ENCODE peak calls at places on chromosomes 2 and 18, in seven cellular contexts. P is fibroblast of villous mesenchyme, H is HFF-Myc, N is transverse colon, K is AG09309, W is mucosa of descending colon, Z is psoas muscle. F is an unnamed sample.

GRCh38 chr2:3611611-3612010 is 16.7 kb downstream of the COLEC11 start:
- DNase-seq in P (no peak), H (no peak), N (no peak), K (no peak), W (no peak), Z (no peak), F (no peak)

GRCh38 chr2:191854385-191855372 is 7.8 kb upstream of the CAVIN2 start:
- DNase-seq in P (no peak), H (no peak), N (no peak), K (no peak), W (no peak), Z (no peak), F (no peak)

GRCh38 chr18:79791141-79791972 is 6.4 kb upstream of the KCNG2 start:
- DNase-seq in P (peak), H (peak), N (peak), K (peak), W (peak), Z (peak), F (peak)

GRCh38 chr2:35415282-35415681 is 940.3 kb upstream of the CRIM1 start:
- DNase-seq in P (no peak), H (no peak), N (no peak), K (no peak), W (no peak), Z (no peak), F (no peak)

GRCh38 chr2:60306231-60306861 is 247.1 kb downstream of the BCL11A start:
- DNase-seq in P (no peak), H (peak), N (peak), K (no peak), W (peak), Z (no peak), F (no peak)

GRCh38 chr18:24878289-24878688 is 417.9 kb downstream of the HRH4 start:
- DNase-seq in P (peak), H (no peak), N (no peak), K (peak), W (peak), Z (no peak), F (no peak)

GRCh38 chr2:138502253-138503086 is 900 bp downstream of the SPOPL start:
- DNase-seq in P (no peak), H (no peak), N (no peak), K (no peak), W (no peak), Z (no peak), F (no peak)

GRCh38 chr18:48352051-48352755 is 57.0 kb downstream of the ZBTB7C start:
- DNase-seq in P (no peak), H (no peak), N (no peak), K (no peak), W (no peak), Z (no peak), F (no peak)

GRCh38 chr18:40159141-40160017 is 1795.7 kb upstream of the PIK3C3 start:
- DNase-seq in P (peak), H (peak), N (no peak), K (no peak), W (no peak), Z (no peak), F (no peak)

GRCh38 chr2:235957231-235957630 is 211.0 kb downstream of the GBX2 start:
- DNase-seq in P (no peak), H (no peak), N (no peak), K (no peak), W (no peak), Z (no peak), F (no peak)

GRCh38 chr18:27599202-27599829 is 414.2 kb upstream of the CHST9 start:
- DNase-seq in P (peak), H (peak), N (peak), K (no peak), W (peak), Z (peak), F (peak)

GRCh38 chr2:37655442-37655841 is 16.0 kb downstream of the CDC42EP3 start:
- DNase-seq in P (no peak), H (no peak), N (no peak), K (no peak), W (no peak), Z (no peak), F (no peak)
- H3K4me3 ChIP-seq in P (no peak), H (no peak), N (no peak), K (no peak), W (no peak), Z (peak), F (no peak)

GRCh38 chr2:233235977-233236376 is 15.5 kb upstream of the ATG16L1 start:
- DNase-seq in P (no peak), H (no peak), N (no peak), K (no peak), W (no peak), Z (no peak), F (no peak)
- TF ChIP-seq CTCF in P (no peak), H (no peak), N (no peak), K (no peak), W (no peak), Z (no peak), F (no peak)

DNA sequence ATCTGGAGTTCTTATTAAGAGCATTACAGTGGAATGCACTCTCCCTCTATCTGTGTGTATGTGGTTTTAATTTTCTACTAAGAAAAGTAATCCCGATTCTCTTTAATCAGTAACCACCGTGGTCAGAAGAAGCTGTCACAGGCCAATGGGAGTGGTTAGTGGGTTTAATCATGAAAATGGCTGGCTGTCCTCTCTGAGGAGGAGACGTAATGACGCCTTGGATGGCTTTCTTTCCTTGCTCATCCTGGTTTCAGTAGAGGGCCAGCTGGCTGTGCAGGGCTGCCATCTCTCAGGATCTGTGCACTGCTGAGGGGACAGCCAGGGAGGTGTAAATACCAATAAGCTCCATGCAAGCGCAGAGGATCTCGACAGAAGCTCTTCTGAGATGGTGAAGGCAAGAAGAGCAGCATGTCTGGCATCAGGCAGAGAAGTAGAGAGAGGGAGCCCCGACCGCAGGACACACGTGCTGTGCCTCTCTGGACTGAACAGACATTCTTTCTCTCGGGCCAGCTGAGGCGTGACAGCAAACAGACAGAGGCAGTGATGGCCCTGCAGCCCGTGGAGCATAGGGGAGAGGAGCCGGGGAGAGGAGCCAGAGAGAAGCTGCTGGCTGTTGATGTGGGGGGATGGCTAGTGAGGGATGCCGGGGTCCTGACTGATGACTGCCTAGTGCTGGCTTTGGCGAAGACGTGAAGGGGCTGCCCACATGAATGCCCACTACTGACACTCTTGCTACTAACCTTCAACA is 65.1 kb upstream of the DAPL1 start:
- DNase-seq in P (no peak), H (no peak), N (no peak), K (no peak), W (no peak), Z (no peak), F (no peak)
- H3K4me3 ChIP-seq in P (no peak), H (no peak), N (no peak), K (no peak), W (no peak), Z (no peak), F (no peak)

GRCh38 chr2:20647764-20648164 is 3.1 kb downstream of the HS1BP3 start:
- DNase-seq in P (peak), H (no peak), N (no peak), K (no peak), W (no peak), Z (no peak), F (no peak)

GRCh38 chr2:20645761-20646160 is 5.1 kb downstream of the HS1BP3 start:
- DNase-seq in P (no peak), H (no peak), N (no peak), K (no peak), W (no peak), Z (no peak), F (no peak)

GRCh38 chr2:20646446-20646845 is 4.5 kb downstream of the HS1BP3 start:
- DNase-seq in P (no peak), H (no peak), N (no peak), K (no peak), W (no peak), Z (no peak), F (no peak)

GRCh38 chr2:20648207-20648606 is 2.7 kb downstream of the HS1BP3 start:
- DNase-seq in P (no peak), H (no peak), N (no peak), K (no peak), W (no peak), Z (no peak), F (no peak)

GRCh38 chr2:20647211-20647610 is 3.7 kb downstream of the HS1BP3 start:
- DNase-seq in P (no peak), H (no peak), N (no peak), K (no peak), W (no peak), Z (no peak), F (no peak)
- TF ChIP-seq CTCF in P (no peak), H (no peak), N (no peak), K (no peak), W (no peak), Z (no peak), F (no peak)

GRCh38 chr2:218369374-218369773 is 12.7 kb upstream of the SLC11A1 start:
- DNase-seq in P (no peak), H (no peak), N (no peak), K (no peak), W (no peak), Z (no peak), F (no peak)

GRCh38 chr2:218368150-218368528 is 11.5 kb downstream of the CATIP start:
- DNase-seq in P (no peak), H (no peak), N (no peak), K (no peak), W (no peak), Z (no peak), F (no peak)

GRCh38 chr2:218368621-218369153 is 12.0 kb downstream of the CATIP start:
- DNase-seq in P (peak), H (no peak), N (peak), K (no peak), W (no peak), Z (peak), F (no peak)

GRCh38 chr2:218371987-218372358 is 10.1 kb upstream of the SLC11A1 start:
- DNase-seq in P (no peak), H (no peak), N (no peak), K (no peak), W (no peak), Z (no peak), F (no peak)

DNA sequence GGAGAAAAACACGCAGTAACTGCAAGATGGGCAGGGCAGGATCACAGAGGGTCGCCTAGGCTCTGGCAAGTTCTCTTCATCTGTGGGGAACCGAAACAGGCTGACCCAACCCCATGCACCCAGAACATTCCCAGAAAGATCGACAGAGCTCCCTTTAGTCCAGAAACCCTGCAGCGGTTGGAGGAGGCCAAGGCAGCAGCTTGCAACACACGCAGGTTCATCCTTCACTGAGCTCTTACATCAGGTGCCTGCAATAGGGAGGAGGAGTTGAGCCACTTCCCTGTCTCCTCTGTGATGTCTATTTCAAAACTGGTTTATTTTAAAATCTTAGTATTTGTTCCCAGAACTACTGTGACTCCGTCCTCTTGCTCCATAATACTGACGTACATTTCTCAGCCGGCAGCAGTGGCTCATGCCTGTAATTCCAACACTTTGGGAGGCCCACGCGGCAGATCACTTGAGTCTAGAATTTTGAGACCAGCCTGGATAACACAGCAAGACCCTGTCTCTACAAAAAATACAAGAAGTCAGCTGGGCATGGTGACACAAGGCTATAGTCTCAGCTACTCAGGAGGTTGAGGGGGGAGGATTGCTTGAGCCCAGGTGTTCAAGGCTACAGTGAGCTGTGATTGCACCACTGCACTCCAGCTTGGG is 11.5 kb upstream of the SLC11A1 start:
- DNase-seq in P (peak), H (no peak), N (peak), K (peak), W (no peak), Z (peak), F (peak)
- H3K4me3 ChIP-seq in P (no peak), H (no peak), N (no peak), K (no peak), W (no peak), Z (no peak), F (no peak)

GRCh38 chr2:79801082-79801481 is 288.2 kb downstream of the CTNNA2 start:
- DNase-seq in P (no peak), H (no peak), N (no peak), K (no peak), W (no peak), Z (no peak), F (no peak)

DNA sequence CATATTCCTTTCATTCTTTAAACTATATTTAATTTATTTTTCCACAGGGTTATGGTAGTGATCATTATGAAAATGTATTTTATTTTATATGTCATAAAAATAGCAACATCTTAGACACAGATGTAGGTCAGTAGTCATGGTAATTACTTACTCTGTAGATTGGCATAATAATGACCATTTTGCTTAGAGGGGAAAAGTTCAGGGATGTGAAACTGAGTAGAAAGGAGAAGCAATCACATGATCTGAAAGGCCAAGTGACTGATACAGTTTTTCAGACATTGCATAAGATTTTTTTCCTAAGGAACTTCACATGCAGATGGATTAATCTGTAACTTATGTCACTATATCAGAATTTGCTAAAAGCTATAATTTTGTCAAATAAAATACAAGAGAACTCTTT is 286.9 kb downstream of the CTNNA2 start:
- DNase-seq in P (no peak), H (no peak), N (no peak), K (no peak), W (no peak), Z (no peak), F (no peak)
- TF ChIP-seq CTCF in P (no peak), H (no peak), N (no peak), K (no peak), W (no peak), Z (no peak), F (no peak)

GRCh38 chr2:201256001-201256544 is 4.3 kb upstream of the CASP8 start:
- DNase-seq in P (peak), H (no peak), N (no peak), K (no peak), W (no peak), Z (no peak), F (no peak)

GRCh38 chr2:201257381-201257940 is 2.9 kb upstream of the CASP8 start:
- DNase-seq in P (no peak), H (no peak), N (peak), K (no peak), W (peak), Z (peak), F (peak)

GRCh38 chr2:201259216-201259615 is 1.1 kb upstream of the CASP8 start:
- DNase-seq in P (no peak), H (no peak), N (no peak), K (no peak), W (no peak), Z (no peak), F (no peak)

GRCh38 chr2:201258666-201258999 is 1.7 kb upstream of the CASP8 start:
- DNase-seq in P (no peak), H (no peak), N (no peak), K (no peak), W (no peak), Z (no peak), F (no peak)

GRCh38 chr2:201257941-201258665 is 2.2 kb upstream of the CASP8 start:
- DNase-seq in P (peak), H (peak), N (peak), K (peak), W (peak), Z (peak), F (peak)
- H3K4me3 ChIP-seq in P (peak), H (peak), N (peak), K (peak), W (peak), Z (peak), F (peak)

GRCh38 chr18:57149031-57149430 is 2.1 kb downstream of the BOD1L2 start:
- DNase-seq in P (no peak), H (no peak), N (no peak), K (no peak), W (no peak), Z (no peak), F (no peak)

GRCh38 chr18:57154389-57154788 is 7.5 kb downstream of the BOD1L2 start:
- DNase-seq in P (no peak), H (no peak), N (no peak), K (no peak), W (no peak), Z (no peak), F (no peak)

GRCh38 chr18:57146956-57147636 is at the start of gene BOD1L2:
- DNase-seq in P (no peak), H (no peak), N (no peak), K (no peak), W (no peak), Z (no peak), F (no peak)

GRCh38 chr18:57148263-57148662 is 1.4 kb downstream of the BOD1L2 start:
- DNase-seq in P (no peak), H (no peak), N (no peak), K (no peak), W (no peak), Z (no peak), F (no peak)

GRCh38 chr18:57150828-57151227 is 3.9 kb downstream of the BOD1L2 start:
- DNase-seq in P (no peak), H (no peak), N (no peak), K (no peak), W (no peak), Z (no peak), F (no peak)
- TF ChIP-seq CTCF in P (no peak), H (no peak), N (no peak), K (no peak), W (no peak), Z (no peak), F (no peak)

DNA sequence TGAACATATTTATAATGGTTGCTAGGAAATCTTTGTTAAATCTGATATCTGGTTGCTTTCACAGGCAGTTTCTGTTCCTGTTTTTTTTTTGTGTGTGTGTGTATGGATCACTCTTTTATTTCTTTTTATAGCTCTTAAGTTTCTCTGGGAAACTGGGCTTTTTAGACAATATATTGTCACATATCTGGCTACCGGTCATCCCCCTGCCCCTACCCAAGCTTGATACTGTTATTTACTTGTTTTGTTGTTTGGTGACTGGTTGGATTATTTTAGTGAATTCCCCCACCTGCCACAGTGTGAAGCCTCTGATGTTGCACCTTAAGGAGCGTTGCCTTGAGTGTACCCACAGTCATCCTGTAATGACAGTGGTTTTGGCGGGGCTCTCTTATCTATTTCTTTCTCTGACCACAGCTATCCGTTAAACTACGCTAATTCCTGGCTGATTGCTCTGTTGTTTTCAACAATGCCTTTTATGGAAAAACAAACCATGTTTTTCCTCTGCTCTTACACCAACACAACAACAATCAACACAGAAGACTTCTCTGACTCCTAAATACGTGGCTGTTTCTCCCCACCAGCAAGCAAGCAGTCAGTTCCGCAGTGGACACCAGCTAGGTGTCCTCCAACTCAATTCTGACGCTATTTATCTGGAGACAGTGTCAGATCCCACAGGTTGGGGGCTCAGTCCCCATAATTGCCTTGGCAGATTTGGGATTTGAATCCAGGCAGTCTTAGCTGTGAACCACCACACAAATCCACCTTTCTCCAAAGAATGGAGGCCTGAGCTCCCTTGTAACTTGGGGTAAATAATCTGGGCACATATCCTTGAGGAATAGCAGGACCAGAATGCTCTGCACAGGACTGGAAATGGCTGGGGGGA is 10.9 kb downstream of the GNLY start:
- DNase-seq in P (peak), H (no peak), N (no peak), K (no peak), W (no peak), Z (no peak), F (no peak)
- H3K4me3 ChIP-seq in P (no peak), H (no peak), N (no peak), K (no peak), W (no peak), Z (no peak), F (no peak)

F was measured in adrenal gland.